ENCODE peak calls at places on chromosomes 6 and 20, in five cellular contexts. P, V, Y, H and N are unnamed samples. For H3K79me2, the result is how much of the 10 kb centered on the place peaks cover.

GRCh38 chr20:48622421-48622820 is 205.4 kb downstream of the PREX1 start:
- DNase-seq in P (no peak), V (no peak), Y (no peak), H (no peak), N (no peak)

GRCh38 chr20:49207071-49207470 is 12.1 kb upstream of the DDX27 start:
- DNase-seq in P (peak), V (no peak), Y (no peak), H (peak), N (peak)

GRCh38 chr6:114344216-114344970 is 1.6 kb upstream of the HS3ST5 start:
- DNase-seq in P (no peak), V (no peak), Y (no peak), H (no peak), N (no peak)

GRCh38 chr6:11710968-11711643 is 67.5 kb downstream of the ADTRP start:
- DNase-seq in P (no peak), V (no peak), Y (no peak), H (no peak), N (no peak)

GRCh38 chr20:49343246-49343645 is 65.4 kb upstream of the ZNFX1 start:
- DNase-seq in P (no peak), V (no peak), Y (no peak), H (no peak), N (no peak)

GRCh38 chr6:24600903-24601302 is 45.1 kb downstream of the KIAA0319 start:
- DNase-seq in P (no peak), V (peak), Y (no peak), H (no peak), N (peak)

GRCh38 chr20:29301624-29302259 is 1955.7 kb upstream of the DEFB115 start:
- DNase-seq in P (no peak), V (no peak), Y (no peak), H (no peak), N (no peak)

GRCh38 chr6:31829633-31830492 is 2.3 kb downstream of the HSPA1B start:
- DNase-seq in P (no peak), V (no peak), Y (no peak), H (no peak), N (peak)

GRCh38 chr6:21831531-21832291 is 238.2 kb downstream of the SOX4 start:
- DNase-seq in P (no peak), V (no peak), Y (no peak), H (no peak), N (no peak)

GRCh38 chr20:4491643-4492042 is 230.1 kb upstream of the PRND start:
- DNase-seq in P (no peak), V (no peak), Y (no peak), H (no peak), N (no peak)

GRCh38 chr6:51292659-51293058 is 474.0 kb downstream of the TFAP2B start:
- DNase-seq in P (no peak), V (no peak), Y (no peak), H (no peak), N (no peak)

GRCh38 chr6:166766769-166767168 is 139.7 kb upstream of the RPS6KA2 start:
- DNase-seq in P (no peak), V (no peak), Y (no peak), H (no peak), N (no peak)

GRCh38 chr6:15504581-15505350 is 158.1 kb downstream of the DTNBP1 start:
- DNase-seq in P (no peak), V (no peak), Y (no peak), H (peak), N (no peak)

GRCh38 chr6:119138906-119139541 is 60.6 kb upstream of the FAM184A start:
- DNase-seq in P (no peak), V (no peak), Y (no peak), H (no peak), N (no peak)

GRCh38 chr20:63350196-63350595 is 11.0 kb downstream of the CHRNA4 start:
- DNase-seq in P (no peak), V (no peak), Y (no peak), H (no peak), N (no peak)

GRCh38 chr6:11328613-11329247 is 96.3 kb upstream of the NEDD9 start:
- DNase-seq in P (no peak), V (no peak), Y (no peak), H (no peak), N (no peak)

GRCh38 chr6:142551145-142551811 is 249.5 kb downstream of the ADGRG6 start:
- DNase-seq in P (no peak), V (no peak), Y (no peak), H (no peak), N (no peak)

GRCh38 chr6:63509652-63510352 is 62.5 kb upstream of the LOC128125822 start:
- DNase-seq in P (no peak), V (no peak), Y (no peak), H (peak), N (no peak)

GRCh38 chr20:21513881-21514540 is at the start of gene NKX2-2:
- DNase-seq in P (no peak), V (no peak), Y (no peak), H (no peak), N (peak)

GRCh38 chr20:38153011-38153329 is 12.1 kb downstream of the TGM2 start:
- DNase-seq in P (no peak), V (no peak), Y (no peak), H (no peak), N (no peak)

GRCh38 chr6:10412165-10412947 is 2.5 kb downstream of the TFAP2A start:
- DNase-seq in P (no peak), V (peak), Y (no peak), H (no peak), N (peak)

DNA sequence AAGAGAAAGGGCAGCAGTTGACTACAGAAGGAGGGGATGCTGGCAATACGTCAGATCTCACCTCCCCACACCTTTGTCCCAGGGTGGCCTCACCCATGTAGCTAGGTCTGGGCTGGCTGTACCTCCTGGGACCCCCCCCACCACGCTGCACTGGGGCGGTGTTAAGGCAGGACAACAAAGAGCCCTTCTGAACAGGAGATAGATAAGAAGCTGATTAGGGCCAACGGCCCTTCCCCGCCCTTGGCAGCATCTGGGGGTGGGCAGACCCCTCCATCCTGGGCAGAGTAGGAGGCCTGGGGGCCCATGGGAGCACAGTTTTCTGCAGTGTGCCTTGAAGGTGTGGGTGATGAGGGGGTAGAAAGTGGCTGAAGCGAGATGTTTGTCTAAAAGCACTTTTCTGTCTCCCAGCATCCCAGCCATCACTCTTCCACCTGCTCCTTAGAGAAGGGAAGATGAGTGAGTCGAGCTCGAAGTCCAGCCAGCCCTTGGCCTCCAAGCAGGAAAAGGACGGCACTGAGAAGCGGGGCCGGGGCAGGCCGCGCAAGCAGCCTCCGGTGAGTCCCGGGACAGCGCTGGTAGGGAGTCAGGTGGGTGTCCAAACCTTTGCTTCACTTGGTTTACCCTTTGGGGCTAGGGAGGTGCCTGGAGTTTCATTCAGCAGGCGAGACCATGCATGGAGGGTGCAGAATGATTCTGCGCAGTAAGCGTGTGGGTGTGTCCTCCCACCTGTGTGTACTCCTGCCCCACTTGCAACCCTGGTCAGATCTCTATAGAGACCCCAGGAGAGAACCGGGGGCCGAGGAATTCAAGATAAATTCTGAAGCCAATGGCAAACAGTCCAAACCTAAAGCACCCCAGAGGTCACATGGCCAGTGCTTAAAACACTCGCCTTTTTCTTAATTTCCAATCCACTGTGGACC is 3.9 kb downstream of the HMGA1 start:
- DNase-seq in P (no peak), V (peak), Y (no peak), H (no peak), N (no peak)
- H3K79me2 ChIP-seq in P (under half), V (half or more), Y (half or more), H (under half), N (half or more)

DNA sequence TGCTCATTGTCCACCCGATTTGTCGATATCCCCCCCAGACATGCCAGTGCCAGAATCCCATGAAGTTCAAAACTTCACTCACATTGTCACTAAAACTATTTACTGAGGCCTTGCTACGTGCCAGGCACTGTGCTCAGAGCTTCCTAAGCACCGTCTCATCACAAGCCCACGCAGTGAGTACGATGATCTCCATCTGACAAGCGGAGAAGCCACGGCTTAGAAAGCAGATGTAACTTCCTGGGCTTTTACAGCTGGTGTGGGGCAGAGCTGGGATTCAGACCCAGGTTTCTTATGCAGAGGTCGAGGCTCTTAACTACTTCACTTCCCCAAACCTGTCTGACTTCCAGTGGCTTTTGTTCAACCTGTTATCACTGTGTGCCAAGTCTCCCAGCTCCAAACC is 8.3 kb downstream of the MDGA1 start:
- DNase-seq in P (no peak), V (no peak), Y (no peak), H (no peak), N (no peak)
- TF ChIP-seq CREB1 in P (no peak), V (no peak), Y (no peak), H (no peak), N (no peak)

GRCh38 chr6:41548098-41548840 is 2.1 kb downstream of the FOXP4 start:
- DNase-seq in P (no peak), V (no peak), Y (no peak), H (no peak), N (peak)

GRCh38 chr6:41545703-41546474 is at the start of gene FOXP4:
- DNase-seq in P (peak), V (peak), Y (peak), H (peak), N (peak)

GRCh38 chr6:41546475-41546865 is 289 bp downstream of the FOXP4 start:
- DNase-seq in P (no peak), V (no peak), Y (no peak), H (no peak), N (peak)

GRCh38 chr6:41547799-41548097 is 1.6 kb downstream of the FOXP4 start:
- DNase-seq in P (no peak), V (no peak), Y (no peak), H (no peak), N (peak)

GRCh38 chr6:41546866-41547798 is 951 bp downstream of the FOXP4 start:
- DNase-seq in P (no peak), V (peak), Y (no peak), H (no peak), N (peak)
- H3K79me2 ChIP-seq in P (under half), V (under half), Y (under half), H (half or more), N (under half)

DNA sequence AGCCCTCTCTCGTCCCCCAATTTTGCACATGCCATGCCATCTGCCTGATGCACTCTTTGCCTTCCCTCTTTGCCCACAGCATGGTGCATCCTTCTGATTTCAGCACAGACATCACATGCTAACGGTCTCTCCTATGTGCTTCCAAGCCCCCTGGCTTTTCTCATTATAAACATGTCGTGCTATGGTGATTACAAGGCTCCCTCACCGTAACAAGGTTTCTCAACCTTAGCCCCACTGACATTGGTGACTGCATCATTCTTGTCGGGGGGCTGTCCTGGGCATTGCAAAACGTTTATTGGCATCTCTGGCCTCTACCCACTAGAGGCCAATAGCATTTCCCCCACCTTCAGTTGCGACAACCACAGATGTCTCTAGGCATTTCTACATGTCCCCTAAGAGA is 187.2 kb downstream of the TFAP2C start:
- DNase-seq in P (no peak), V (no peak), Y (no peak), H (no peak), N (no peak)
- TF ChIP-seq CREB1 in P (no peak), V (no peak), Y (no peak), H (no peak), N (no peak)

GRCh38 chr6:158815379-158815724 is 3.8 kb downstream of the EZR start:
- DNase-seq in P (no peak), V (no peak), Y (no peak), H (peak), N (no peak)
- H3K79me2 ChIP-seq in P (half or more), V (half or more), Y (half or more), H (half or more), N (half or more)